ENCODE peak calls at places on chromosomes 3 and 15, in nine cellular contexts. T is cardiac muscle cell; J is body of pancreas; S is Peyer's patch; C is RWPE1; U is tibial nerve; B is pancreas; Y is Panc1; Z is CD4-positive, alpha-beta T cell. A is an unnamed sample.

GRCh38 chr15:84961707-84962106 is 19.9 kb upstream of the PDE8A start:
- DNase-seq in B (no peak), Y (no peak), Z (no peak), C (no peak), S (no peak), J (no peak), T (no peak), U (no peak), A (no peak)

GRCh38 chr3:72888546-72889309 is 882 bp downstream of the GXYLT2 start:
- DNase-seq in B (no peak), C (no peak), J (peak), U (no peak), Z (no peak), T (peak), Y (no peak), S (no peak), A (no peak)

GRCh38 chr3:13064469-13064868 is 8.8 kb downstream of the IQSEC1 start:
- DNase-seq in J (no peak), Y (no peak), B (no peak), S (no peak), C (no peak), Z (no peak), T (no peak), U (no peak), A (no peak)

GRCh38 chr15:94230436-94230885 is 900 bp upstream of the MCTP2 start:
- DNase-seq in C (no peak), S (no peak), Y (no peak), U (no peak), B (no peak), Z (no peak), T (peak), J (no peak), A (no peak)

GRCh38 chr3:22981861-22982260 is 221.3 kb upstream of the UBE2E2 start:
- DNase-seq in J (no peak), B (no peak), Z (no peak), Y (no peak), U (no peak), T (no peak), S (no peak), C (no peak), A (no peak)

GRCh38 chr15:93028632-93029612 is 60.1 kb downstream of the RGMA start:
- DNase-seq in C (peak), Y (no peak), Z (no peak), U (peak), T (peak), B (peak), S (peak), J (peak), A (peak)

GRCh38 chr3:45084820-45085816 is 59.0 kb downstream of the CLEC3B start:
- DNase-seq in S (no peak), B (no peak), C (no peak), Y (no peak), T (peak), J (no peak), Z (no peak), U (no peak), A (no peak)

GRCh38 chr3:87627316-87627715 is 350.9 kb upstream of the POU1F1 start:
- DNase-seq in C (no peak), T (no peak), B (no peak), S (no peak), U (no peak), Z (no peak), Y (no peak), J (no peak), A (no peak)

GRCh38 chr15:56798639-56799038 is 65.3 kb upstream of the ZNF280D start:
- DNase-seq in C (no peak), B (no peak), J (no peak), Z (no peak), U (no peak), T (no peak), S (no peak), Y (no peak), A (peak)

GRCh38 chr3:100277255-100277800 is 16.5 kb downstream of the TBC1D23 start:
- DNase-seq in B (no peak), Y (no peak), Z (no peak), C (no peak), S (no peak), U (no peak), J (no peak), T (peak), A (no peak)

GRCh38 chr3:158765518-158766205 is 33.4 kb upstream of the RARRES1 start:
- DNase-seq in Z (no peak), Y (no peak), C (no peak), B (no peak), T (peak), J (no peak), S (no peak), U (no peak), A (no peak)

GRCh38 chr3:141578197-141578596 is 91.4 kb downstream of the RASA2 start:
- DNase-seq in B (no peak), Y (no peak), S (no peak), Z (no peak), T (peak), J (no peak), C (no peak), U (no peak), A (no peak)

GRCh38 chr3:63232764-63233396 is 45.2 kb upstream of the SYNPR start:
- DNase-seq in J (no peak), U (no peak), B (no peak), C (no peak), Z (no peak), T (peak), Y (no peak), S (no peak), A (no peak)

GRCh38 chr3:63230146-63230545 is 48.0 kb upstream of the SYNPR start:
- DNase-seq in Y (no peak), C (no peak), Z (no peak), T (no peak), U (no peak), S (no peak), B (no peak), J (no peak), A (no peak)

GRCh38 chr3:63231556-63231955 is 46.6 kb upstream of the SYNPR start:
- DNase-seq in T (no peak), B (no peak), J (no peak), U (no peak), Z (no peak), Y (no peak), C (no peak), S (no peak), A (no peak)

GRCh38 chr3:63228087-63228486 is 50.0 kb upstream of the SYNPR start:
- DNase-seq in B (no peak), Z (no peak), J (no peak), C (no peak), S (no peak), Y (no peak), U (no peak), T (no peak), A (no peak)

GRCh38 chr3:63228677-63229076 is 49.4 kb upstream of the SYNPR start:
- DNase-seq in Y (peak), Z (no peak), C (peak), S (no peak), B (peak), J (peak), U (peak), T (peak), A (no peak)
- TF ChIP-seq CTCF in Y (peak), Z (no peak), C (peak), S (peak), B (peak), J (peak), U (peak), T (peak), A (peak)

DNA sequence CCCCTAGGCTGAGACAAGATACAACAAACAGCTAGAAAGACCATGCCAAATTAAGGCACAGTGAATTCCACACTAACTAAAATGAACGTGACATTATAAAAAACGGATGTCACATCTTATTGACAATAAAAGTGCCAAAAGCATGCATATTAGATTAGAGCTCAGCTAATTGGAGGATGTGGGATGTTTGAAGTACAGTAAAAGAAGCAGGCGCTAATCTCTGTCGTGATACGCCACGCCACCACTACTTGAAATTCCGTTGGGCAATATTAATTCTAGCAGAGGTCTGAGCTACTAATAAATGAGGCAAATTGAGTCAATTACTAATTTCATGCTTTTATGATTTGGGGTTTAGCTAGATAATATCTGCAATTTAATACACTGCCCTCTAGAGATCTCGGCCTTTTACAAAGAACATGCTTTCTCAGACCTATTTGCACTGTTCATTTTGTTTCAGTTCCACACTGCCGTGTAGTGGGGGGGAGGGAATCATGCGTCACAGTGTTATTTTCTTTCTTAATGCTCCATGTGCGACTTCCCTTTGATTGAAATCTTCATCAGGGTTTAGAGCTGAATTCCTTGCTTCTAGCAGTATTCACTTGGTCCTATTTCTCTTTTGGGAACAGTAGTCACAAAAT is 52.9 kb upstream of the ROBO2 start:
- DNase-seq in Z (no peak), S (no peak), B (no peak), U (no peak), Y (no peak), C (no peak), T (no peak), J (no peak), A (no peak)
- TF ChIP-seq CTCF in Z (no peak), S (no peak), B (no peak), U (no peak), Y (no peak), C (no peak), T (no peak), J (no peak), A (no peak)

DNA sequence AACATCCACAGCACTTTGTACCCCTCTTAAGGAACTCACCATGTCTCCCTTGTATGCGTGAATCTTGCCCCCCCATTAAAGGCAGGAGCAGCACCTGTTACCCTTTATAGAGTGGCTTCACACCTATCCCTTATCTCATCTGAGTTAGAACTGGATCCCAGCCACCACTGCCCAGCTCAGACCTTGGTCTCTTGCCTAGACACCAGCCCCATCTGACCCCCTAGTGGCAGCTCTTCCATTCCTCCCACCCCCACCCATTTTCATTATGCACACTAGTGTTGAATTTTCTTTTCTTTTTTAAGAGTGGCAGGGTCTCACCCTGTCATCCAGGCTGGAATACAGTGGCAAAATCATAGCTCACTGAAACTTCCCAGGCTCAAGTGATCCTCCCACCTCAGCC is 3.2 kb upstream of the ZFYVE19 start:
- DNase-seq in J (no peak), Z (no peak), C (no peak), T (no peak), U (no peak), B (no peak), S (no peak), Y (no peak), A (no peak)
- TF ChIP-seq CTCF in J (no peak), Z (no peak), C (no peak), T (no peak), U (no peak), B (no peak), S (peak), Y (no peak), A (no peak)

GRCh38 chr3:20340324-20340928 is 154.4 kb upstream of the SGO1 start:
- DNase-seq in J (peak), Y (peak), T (peak), C (peak), S (peak), Z (peak), B (peak), U (peak), A (peak)
- TF ChIP-seq CTCF in J (peak), Y (peak), T (peak), C (peak), S (peak), Z (peak), B (peak), U (peak), A (peak)

GRCh38 chr3:3196148-3196861 is 16.8 kb upstream of the CRBN start:
- DNase-seq in J (no peak), T (peak), Z (no peak), B (no peak), C (peak), S (no peak), Y (no peak), U (no peak), A (no peak)
- TF ChIP-seq CTCF in J (peak), T (peak), Z (peak), B (peak), C (peak), S (peak), Y (peak), U (peak), A (peak)